ENCODE peak calls at places on chromosomes 11 and 22, in nine cellular contexts. B is lung, E is transverse colon, U is Calu3, S is cortex of kidney, K is left colon, J is Peyer's patch, C is RWPE1, M is OCI-LY7. T is an unnamed sample.

GRCh38 chr11:91308069-91308468 is 916.5 kb upstream of the FAT3 start:
- DNase-seq in S (no peak), M (no peak), U (no peak), J (no peak), B (no peak), E (no peak), C (no peak), K (no peak), T (no peak)

GRCh38 chr11:132202621-132203020 is 832.2 kb downstream of the NTM start:
- DNase-seq in S (no peak), J (no peak), M (no peak), K (no peak), E (no peak), B (no peak), C (no peak), U (no peak), T (no peak)

GRCh38 chr11:95335989-95336388 is 105.0 kb upstream of the SESN3 start:
- DNase-seq in S (no peak), U (no peak), C (no peak), E (no peak), B (no peak), J (no peak), M (no peak), K (no peak), T (no peak)

GRCh38 chr11:10728779-10729472 is 22.1 kb upstream of the CTR9 start:
- DNase-seq in K (no peak), M (no peak), U (no peak), J (no peak), C (no peak), E (no peak), S (no peak), B (no peak), T (no peak)

GRCh38 chr22:21937821-21938070 is 14.9 kb downstream of the PPM1F start:
- DNase-seq in J (no peak), K (no peak), C (no peak), E (no peak), B (peak), S (no peak), M (no peak), U (no peak), T (no peak)

GRCh38 chr11:27857014-27857413 is 156.8 kb upstream of the BDNF start:
- DNase-seq in B (no peak), U (no peak), K (no peak), M (peak), E (no peak), S (no peak), J (no peak), C (no peak), T (no peak)

GRCh38 chr11:113376156-113376555 is 11.4 kb upstream of the ANKK1 start:
- DNase-seq in B (no peak), E (no peak), J (no peak), C (no peak), S (no peak), K (no peak), M (no peak), U (no peak), T (no peak)

GRCh38 chr11:117793521-117793920 is 3.5 kb downstream of the DSCAML1 start:
- DNase-seq in B (no peak), E (no peak), S (no peak), J (no peak), U (no peak), K (no peak), M (no peak), C (no peak), T (no peak)

GRCh38 chr11:124070906-124071621 is 29.9 kb upstream of the OR10G7 start:
- DNase-seq in U (peak), B (peak), E (peak), C (peak), M (peak), J (peak), K (peak), S (no peak), T (peak)

GRCh38 chr11:69416123-69416475 is 65.4 kb upstream of the LINC01488 start:
- DNase-seq in K (no peak), B (no peak), M (no peak), C (no peak), J (no peak), U (no peak), S (no peak), E (no peak), T (no peak)

GRCh38 chr11:43738600-43739409 is 58.3 kb downstream of the HSD17B12 start:
- DNase-seq in S (no peak), B (no peak), C (peak), K (no peak), E (no peak), U (peak), J (no peak), M (no peak), T (peak)

GRCh38 chr22:49514211-49514610 is 313.5 kb downstream of the BRD1 start:
- DNase-seq in E (no peak), B (no peak), M (no peak), S (no peak), U (no peak), K (no peak), C (no peak), J (peak), T (no peak)

GRCh38 chr11:43376594-43376993 is 17.9 kb downstream of the TTC17 start:
- DNase-seq in S (no peak), J (no peak), U (no peak), E (no peak), C (peak), K (no peak), M (no peak), B (no peak), T (no peak)

GRCh38 chr11:126462422-126462821 is 106.9 kb downstream of the ST3GAL4 start:
- DNase-seq in U (no peak), J (no peak), M (no peak), K (no peak), C (no peak), B (no peak), S (no peak), E (no peak), T (no peak)

GRCh38 chr22:23106906-23107367 is 34.9 kb downstream of the RSPH14 start:
- DNase-seq in C (no peak), M (no peak), E (no peak), K (no peak), U (no peak), J (no peak), S (no peak), B (no peak), T (no peak)

GRCh38 chr11:47786373-47786772 is 19.2 kb upstream of the FNBP4 start:
- DNase-seq in E (no peak), B (no peak), C (no peak), M (no peak), S (no peak), J (no peak), U (no peak), K (no peak), T (no peak)

GRCh38 chr11:6297831-6298230 is 22.5 kb downstream of the CAVIN3 start:
- DNase-seq in E (no peak), U (no peak), K (no peak), S (no peak), B (no peak), J (no peak), M (peak), C (peak), T (no peak)

GRCh38 chr11:81002374-81002773 is 1561.5 kb upstream of the TENM4 start:
- DNase-seq in S (no peak), K (no peak), C (no peak), B (no peak), E (no peak), M (no peak), U (no peak), J (no peak), T (peak)

GRCh38 chr22:23251445-23252093 is 71.3 kb downstream of the BCR start:
- DNase-seq in M (no peak), E (peak), K (no peak), S (no peak), J (peak), C (peak), B (no peak), U (peak), T (no peak)

GRCh38 chr22:36850016-36850415 is 10.8 kb upstream of the NCF4 start:
- DNase-seq in S (no peak), J (no peak), U (no peak), M (no peak), C (no peak), B (no peak), E (no peak), K (no peak), T (no peak)

GRCh38 chr22:39598017-39598965 is 27.7 kb downstream of the CACNA1I start:
- DNase-seq in K (peak), M (peak), S (no peak), E (peak), C (peak), J (peak), B (peak), U (peak), T (peak)